ENCODE peak calls at places on chromosomes 6 and 20, in four cellular contexts. C, Z, Y and U are unnamed samples.

GRCh38 chr20:31894980-31895675 is 24.7 kb downstream of the TTLL9 start:
- DNase-seq in C (no peak), Z (no peak), Y (peak), U (no peak)

GRCh38 chr6:23145801-23146200 is 576.4 kb downstream of the HDGFL1 start:
- DNase-seq in C (no peak), Z (no peak), Y (peak), U (no peak)

GRCh38 chr20:20173269-20173668 is 120.9 kb downstream of the CFAP61 start:
- DNase-seq in C (no peak), Z (no peak), Y (no peak), U (no peak)

GRCh38 chr6:168285456-168285855 is 34.1 kb downstream of the DACT2 start:
- DNase-seq in C (no peak), Z (no peak), Y (no peak), U (no peak)

GRCh38 chr6:116364361-116364760 is 6.4 kb upstream of the DSE start:
- DNase-seq in C (no peak), Z (no peak), Y (no peak), U (no peak)

GRCh38 chr6:4384638-4385036 is 249.3 kb upstream of the ECI2 start:
- DNase-seq in C (no peak), Z (no peak), Y (no peak), U (no peak)

GRCh38 chr6:15507746-15508145 is 155.1 kb downstream of the DTNBP1 start:
- DNase-seq in C (no peak), Z (no peak), Y (no peak), U (no peak)

GRCh38 chr6:43807228-43808061 is 37.4 kb downstream of the VEGFA start:
- DNase-seq in C (no peak), Z (no peak), Y (no peak), U (no peak)

GRCh38 chr20:39874049-39874893 is 814.8 kb downstream of the MAFB start:
- DNase-seq in C (no peak), Z (no peak), Y (peak), U (peak)

GRCh38 chr6:99458319-99458718 is 33.2 kb upstream of the PNISR start:
- DNase-seq in C (no peak), Z (no peak), Y (peak), U (no peak)

GRCh38 chr20:2301164-2301622 is 5.4 kb downstream of the TGM3 start:
- DNase-seq in C (no peak), Z (no peak), Y (peak), U (no peak)

GRCh38 chr6:40472354-40472753 is 114.8 kb downstream of the LRFN2 start:
- DNase-seq in C (no peak), Z (no peak), Y (no peak), U (no peak)

GRCh38 chr20:61649105-61649878 is 397.2 kb downstream of the CDH4 start:
- DNase-seq in C (no peak), Z (no peak), Y (no peak), U (no peak)

GRCh38 chr20:25532971-25533391 is 52.4 kb downstream of the NINL start:
- DNase-seq in C (no peak), Z (no peak), Y (peak), U (no peak)

GRCh38 chr20:2706688-2707352 is 14.2 kb downstream of the EBF4 start:
- DNase-seq in C (no peak), Z (no peak), Y (no peak), U (no peak)

GRCh38 chr6:166351715-166352285 is 9.5 kb upstream of the SFT2D1 start:
- DNase-seq in C (no peak), Z (no peak), Y (no peak), U (no peak)

GRCh38 chr20:8914421-8914820 is 154.5 kb upstream of the PLCB4 start:
- DNase-seq in C (no peak), Z (no peak), Y (no peak), U (no peak)

GRCh38 chr6:103858003-103858402 is 1001.7 kb downstream of the HACE1 start:
- DNase-seq in C (no peak), Z (no peak), Y (no peak), U (no peak)

GRCh38 chr6:17251953-17252352 is 29.2 kb upstream of the RBM24 start:
- DNase-seq in C (no peak), Z (no peak), Y (no peak), U (no peak)

GRCh38 chr20:62230276-62230675 is 8.0 kb upstream of the OSBPL2 start:
- DNase-seq in C (no peak), Z (no peak), Y (no peak), U (no peak)